ENCODE peak calls at places on chromosomes 11 and 22, in seven cellular contexts. U, V, W, F, E, Z and B are unnamed samples.

GRCh38 chr11:14119357-14119756 is 156.8 kb downstream of the SPON1 start:
- DNase-seq in F (no peak), V (no peak), W (no peak), Z (no peak), U (no peak), E (no peak), B (no peak)

GRCh38 chr11:43602670-43603069 is 77.9 kb upstream of the HSD17B12 start:
- DNase-seq in Z (no peak), E (no peak), V (no peak), W (no peak), U (no peak), F (no peak), B (no peak)

GRCh38 chr11:11706022-11706421 is 84.2 kb upstream of the GALNT18 start:
- DNase-seq in F (no peak), W (no peak), Z (no peak), V (no peak), E (no peak), U (no peak), B (no peak)

GRCh38 chr22:40666151-40666848 is 13.0 kb upstream of the MCHR1 start:
- DNase-seq in E (no peak), Z (no peak), V (no peak), W (no peak), F (peak), U (no peak), B (no peak)

GRCh38 chr11:126992065-126992803 is 8.3 kb downstream of the KIRREL3 start:
- DNase-seq in W (no peak), Z (no peak), F (no peak), E (no peak), V (no peak), U (peak), B (no peak)

GRCh38 chr11:46489668-46490560 is 98.3 kb upstream of the CHRM4 start:
- DNase-seq in V (no peak), W (no peak), U (no peak), F (no peak), Z (no peak), E (peak), B (no peak)

GRCh38 chr22:23749747-23750373 is 1.1 kb downstream of the ZNF70 start:
- DNase-seq in F (no peak), V (no peak), Z (no peak), W (no peak), E (no peak), U (no peak), B (no peak)

GRCh38 chr11:70472240-70472639 is 73.9 kb downstream of the CTTN start:
- DNase-seq in U (no peak), W (no peak), E (no peak), Z (no peak), F (no peak), V (no peak), B (no peak)

GRCh38 chr11:11988862-11989261 is 19.6 kb downstream of the DKK3 start:
- DNase-seq in E (no peak), V (no peak), F (no peak), Z (no peak), W (no peak), U (no peak), B (no peak)

GRCh38 chr11:114440121-114440860 is 1.0 kb downstream of the REXO2 start:
- DNase-seq in F (no peak), W (no peak), U (no peak), Z (no peak), E (no peak), V (no peak), B (no peak)

GRCh38 chr11:64251986-64252837 is 882 bp downstream of the PLCB3 start:
- DNase-seq in E (peak), U (no peak), F (peak), W (no peak), V (peak), Z (no peak), B (no peak)

GRCh38 chr11:128379587-128380279 is 207.6 kb downstream of the ETS1 start:
- DNase-seq in U (peak), Z (no peak), W (no peak), F (no peak), V (no peak), E (no peak), B (no peak)

GRCh38 chr11:28729339-28729738 is 621.2 kb downstream of the METTL15 start:
- DNase-seq in F (peak), U (no peak), W (no peak), Z (peak), V (no peak), E (no peak), B (no peak)

GRCh38 chr11:110972640-110973039 is 260.4 kb upstream of the ARHGAP20 start:
- DNase-seq in E (no peak), V (no peak), W (no peak), Z (no peak), U (peak), F (no peak), B (no peak)

GRCh38 chr11:73980001-73980960 is 2.4 kb downstream of the UCP2 start:
- DNase-seq in F (no peak), U (no peak), E (peak), W (no peak), Z (no peak), V (peak), B (no peak)

GRCh38 chr11:120303004-120303637 is 22.0 kb upstream of the TLCD5 start:
- DNase-seq in F (peak), U (no peak), W (no peak), V (peak), E (peak), Z (peak), B (no peak)

GRCh38 chr11:1691027-1691877 is 5.7 kb upstream of the KRTAP5-6 start:
- DNase-seq in W (no peak), F (no peak), E (no peak), Z (peak), U (no peak), V (no peak), B (no peak)

GRCh38 chr11:36376315-36376887 is 80.3 kb downstream of the PRR5L start:
- DNase-seq in E (no peak), F (no peak), U (no peak), V (peak), W (no peak), Z (peak), B (no peak)

GRCh38 chr22:32697331-32697995 is 104.0 kb upstream of the TIMP3 start:
- DNase-seq in F (no peak), Z (no peak), E (no peak), V (no peak), U (no peak), W (no peak), B (no peak)

GRCh38 chr11:33525789-33526188 is 174.8 kb downstream of the C11orf91 start:
- DNase-seq in E (no peak), U (no peak), V (no peak), Z (no peak), F (no peak), W (no peak), B (no peak)

GRCh38 chr11:63490551-63491239 is at the start of gene PLAAT5:
- DNase-seq in Z (no peak), E (no peak), V (no peak), F (peak), U (no peak), W (no peak), B (no peak)